ENCODE peak calls at places on chromosomes 12 and 14, in five cellular contexts. J, V, E, M and N are unnamed samples.

GRCh38 chr14:55398679-55399078 is 13.0 kb downstream of the ATG14 start:
- DNase-seq in M (no peak), J (no peak), E (peak; percentile 21), V (peak; percentile 99), N (no peak)

GRCh38 chr14:35159742-35160409 is 37.5 kb downstream of the PRORP start:
- DNase-seq in J (no peak), M (no peak), E (peak; percentile 85), V (peak; percentile 89), N (no peak)

GRCh38 chr14:71591929-71592328 is 340.3 kb upstream of the RGS6 start:
- DNase-seq in E (no peak), M (peak; percentile 10), V (peak; percentile 39), J (no peak), N (no peak)

GRCh38 chr12:48816148-48816854 is 2.0 kb upstream of the CACNB3 start:
- DNase-seq in V (no peak), J (no peak), E (no peak), M (no peak), N (no peak)

GRCh38 chr12:24596768-24597388 is 352.0 kb downstream of the BCAT1 start:
- DNase-seq in J (no peak), M (peak; percentile 17), V (peak; percentile 77), E (peak; percentile 15), N (no peak)

GRCh38 chr12:44464180-44464579 is 411.9 kb downstream of the NELL2 start:
- DNase-seq in M (no peak), J (no peak), V (no peak), E (no peak), N (no peak)

GRCh38 chr12:46494424-46494823 is 121.9 kb upstream of the SLC38A2 start:
- DNase-seq in M (no peak), J (no peak), E (no peak), V (peak; percentile 74), N (no peak)

GRCh38 chr12:94023879-94024278 is 124.5 kb upstream of the PLXNC1 start:
- DNase-seq in M (no peak), V (no peak), E (no peak), J (no peak), N (no peak)

GRCh38 chr14:22854963-22855724 is 16.4 kb upstream of the LRP10 start:
- DNase-seq in E (no peak), J (no peak), M (no peak), V (no peak), N (no peak)

GRCh38 chr14:51576112-51576420 is 75.6 kb upstream of the FRMD6 start:
- DNase-seq in M (no peak), E (no peak), J (no peak), V (no peak), N (peak; percentile 8)

GRCh38 chr12:63889236-63889635 is 44.7 kb downstream of the SRGAP1 start:
- DNase-seq in M (no peak), E (peak; percentile 39), V (peak; percentile 72), J (no peak), N (no peak)

GRCh38 chr12:55862286-55862685 is 19.6 kb upstream of the MMP19 start:
- DNase-seq in J (no peak), E (no peak), M (no peak), V (no peak), N (no peak)

GRCh38 chr14:63237791-63238190 is 33.5 kb downstream of the RHOJ start:
- DNase-seq in J (no peak), E (no peak), V (no peak), M (no peak), N (no peak)

GRCh38 chr12:1523558-1524050 is 70.8 kb downstream of the FBXL14 start:
- DNase-seq in V (no peak), M (no peak), J (no peak), E (no peak), N (peak; percentile 44)

GRCh38 chr12:108865169-108865568 is 7.8 kb upstream of the SSH1 start:
- DNase-seq in J (no peak), M (no peak), E (no peak), V (no peak), N (no peak)

GRCh38 chr12:67025543-67026114 is 243.5 kb upstream of the CAND1 start:
- DNase-seq in V (peak; percentile 11), E (peak; percentile 71), J (no peak), M (peak; percentile 46), N (peak; percentile 73)

GRCh38 chr12:119180380-119181040 is 1.8 kb downstream of the HSPB8 start:
- DNase-seq in J (no peak), M (no peak), E (no peak), V (peak; percentile 85), N (no peak)

GRCh38 chr12:125493704-125494308 is 428.6 kb downstream of the AACS start:
- DNase-seq in M (no peak), E (no peak), V (no peak), J (no peak), N (no peak)

GRCh38 chr12:61610143-61610542 is 650.1 kb upstream of the USP15 start:
- DNase-seq in J (no peak), E (no peak), M (no peak), V (no peak), N (no peak)
- TF ChIP-seq CTCF in J (no peak), E (no peak), M (no peak), V (no peak), N (no peak)

GRCh38 chr12:116276433-116277216 is 868 bp downstream of the MED13L start:
- DNase-seq in J (peak; percentile 91), E (peak; percentile 49), V (peak; percentile 73), M (peak; percentile 71), N (peak; percentile 76)
- TF ChIP-seq CTCF in J (peak; percentile 17), E (no peak), V (peak; percentile 4), M (no peak), N (no peak)

GRCh38 chr12:2690348-2691000 is 104.3 kb upstream of the FKBP4 start:
- DNase-seq in E (no peak), J (no peak), M (no peak), V (no peak), N (no peak)

GRCh38 chr12:2689879-2690278 is 104.9 kb upstream of the FKBP4 start:
- DNase-seq in J (no peak), M (no peak), E (no peak), V (no peak), N (no peak)

GRCh38 chr12:2692156-2692555 is 102.6 kb upstream of the FKBP4 start:
- DNase-seq in E (no peak), M (no peak), V (no peak), J (no peak), N (no peak)

GRCh38 chr12:2691340-2692111 is 103.2 kb upstream of the FKBP4 start:
- DNase-seq in E (no peak), J (peak; percentile 82), M (peak; percentile 83), V (no peak), N (peak; percentile 41)

DNA sequence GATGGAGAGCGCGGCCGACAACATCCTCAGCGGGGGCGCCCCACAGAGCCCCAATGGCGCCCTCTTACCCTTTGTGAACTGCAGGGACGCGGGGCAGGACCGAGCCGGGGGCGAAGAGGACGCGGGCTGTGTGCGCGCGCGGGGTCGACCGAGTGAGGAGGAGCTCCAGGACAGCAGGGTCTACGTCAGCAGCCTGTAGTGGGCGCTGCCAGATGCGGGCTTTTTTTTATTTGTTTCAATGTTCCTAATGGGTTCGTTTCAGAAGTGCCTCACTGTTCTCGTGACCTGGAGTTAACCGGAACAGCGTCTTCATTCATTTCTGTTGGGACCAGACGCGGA is 103.8 kb upstream of the FKBP4 start:
- DNase-seq in J (peak; percentile 82), E (no peak), V (peak; percentile 21), M (peak; percentile 43), N (peak; percentile 47)
- TF ChIP-seq CTCF in J (no peak), E (no peak), V (no peak), M (no peak), N (no peak)

GRCh38 chr14:82445810-82446575 is 912.3 kb upstream of the SEL1L start:
- DNase-seq in J (no peak), E (no peak), M (no peak), V (no peak), N (no peak)

GRCh38 chr14:82449926-82450325 is 916.3 kb upstream of the SEL1L start:
- DNase-seq in E (no peak), J (no peak), M (no peak), V (no peak), N (no peak)

GRCh38 chr14:82451675-82452074 is 918.0 kb upstream of the SEL1L start:
- DNase-seq in M (no peak), V (no peak), J (no peak), E (no peak), N (no peak)

DNA sequence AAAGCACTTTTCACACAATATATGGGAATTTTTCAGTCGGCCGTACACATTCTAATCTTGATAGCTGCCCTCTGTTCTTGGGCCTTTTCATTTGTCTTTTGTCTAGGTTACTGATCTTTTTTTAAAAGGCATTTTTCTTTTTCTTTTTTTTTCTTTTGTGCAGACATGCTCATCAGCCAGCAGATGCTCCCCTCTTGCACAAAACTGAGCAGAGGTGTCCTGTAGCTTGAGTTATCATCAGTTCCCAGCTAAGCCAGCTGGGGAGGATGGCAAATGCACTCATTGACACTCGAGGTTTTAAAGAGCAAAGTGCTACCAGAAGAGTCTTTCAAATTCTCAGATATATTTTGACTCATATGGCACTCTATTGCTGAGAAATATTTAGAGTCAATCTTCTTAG is 913.9 kb upstream of the SEL1L start:
- DNase-seq in E (no peak), V (no peak), M (no peak), J (no peak), N (no peak)
- TF ChIP-seq CTCF in E (no peak), V (no peak), M (no peak), J (no peak), N (no peak)

GRCh38 chr14:104513641-104514046 is 65.9 kb upstream of the C14orf180 start:
- DNase-seq in E (no peak), J (no peak), M (no peak), V (no peak), N (no peak)
- TF ChIP-seq CTCF in E (no peak), J (no peak), M (no peak), V (no peak), N (no peak)

DNA sequence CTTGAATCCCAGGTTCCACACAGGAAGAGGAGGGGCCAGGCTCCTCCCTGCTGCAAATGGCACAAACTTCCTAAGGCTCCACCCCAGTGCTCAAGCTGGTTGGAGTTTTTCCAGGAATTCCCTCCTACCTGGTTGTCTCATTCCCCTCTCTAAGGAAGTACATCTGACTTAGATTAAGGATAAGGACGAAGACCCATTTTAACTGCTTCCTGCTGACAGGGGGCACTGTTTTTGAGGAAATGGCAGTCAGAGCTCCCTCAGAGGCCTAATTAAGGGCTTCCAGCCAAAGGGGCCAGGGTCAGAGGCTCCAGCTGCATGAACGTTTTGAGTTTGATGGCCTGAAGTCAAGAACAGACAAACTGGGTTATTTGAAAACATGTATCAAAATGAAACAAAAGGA is 1084.7 kb downstream of the SLC6A15 start:
- DNase-seq in E (no peak), V (peak; percentile 59), J (no peak), M (no peak), N (no peak)
- TF ChIP-seq CTCF in E (no peak), V (no peak), J (peak; percentile 52), M (no peak), N (no peak)